ENCODE peak calls at places on chromosomes 4 and X, in four cellular contexts. L is H1, Z is HepG2, E is GM12878. Q is an unnamed sample.

GRCh38 chr4:60133414-60133813 is 1066.7 kb upstream of the ADGRL3 start:
- DNase-seq in L (no peak), E (no peak), Z (no peak), Q (no peak)

GRCh38 chr4:101831816-101832215 is 41.3 kb downstream of the BANK1 start:
- DNase-seq in L (no peak), Z (no peak), E (no peak), Q (no peak)

GRCh38 chr4:179605196-179605595 is 2163.0 kb upstream of the AGA start:
- DNase-seq in Z (no peak), E (no peak), L (no peak), Q (no peak)

GRCh38 chrX:132277953-132278614 is 58.8 kb upstream of the RAP2C start:
- DNase-seq in L (no peak), Z (no peak), E (no peak), Q (no peak)

GRCh38 chr4:139175647-139176298 is 1.2 kb downstream of the ELF2 start:
- DNase-seq in E (no peak), Z (no peak), L (no peak), Q (no peak)

GRCh38 chr4:151624606-151625565 is 135.9 kb downstream of the GATB start:
- DNase-seq in L (no peak), E (no peak), Z (no peak), Q (no peak)

GRCh38 chrX:23334871-23335599 is 386 bp downstream of the PTCHD1 start:
- DNase-seq in E (no peak), Z (no peak), L (peak), Q (no peak)

GRCh38 chr4:85430697-85431096 is 44.3 kb upstream of the ARHGAP24 start:
- DNase-seq in L (no peak), Z (peak), E (no peak), Q (no peak)

GRCh38 chrX:50941638-50942037 is 31.1 kb downstream of the BMP15 start:
- DNase-seq in Z (no peak), E (no peak), L (peak), Q (no peak)
- TF ChIP-seq RAD21 in Z (no peak), E (peak), L (peak), Q (no peak)

GRCh38 chrX:3244955-3245354 is 101.5 kb downstream of the MXRA5 start:
- DNase-seq in L (no peak), E (no peak), Z (no peak), Q (no peak)
- TF ChIP-seq BRCA1 in L (no peak), E (no peak), Z (no peak), Q (no peak)

DNA sequence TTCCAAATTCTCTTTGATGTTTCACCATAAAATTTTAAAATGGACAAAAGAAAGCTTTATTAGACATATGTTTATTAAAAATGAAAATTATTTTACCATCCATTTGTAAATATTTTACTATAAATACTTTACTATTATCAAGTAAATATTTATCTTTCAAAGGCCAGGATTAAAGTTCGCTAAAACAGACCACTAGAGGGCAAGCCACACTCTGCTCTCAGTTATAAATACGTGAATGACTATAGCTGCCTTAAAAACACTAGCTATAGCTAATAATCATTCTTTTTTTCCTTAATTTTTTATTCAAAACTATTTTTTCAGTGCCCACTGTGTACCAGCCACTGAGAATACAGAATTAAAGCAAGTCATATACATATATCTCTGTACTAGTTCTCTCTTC is 38.6 kb downstream of the UNC5C start:
- DNase-seq in L (no peak), E (no peak), Z (peak), Q (peak)
- TF ChIP-seq TAF1 in L (no peak), E (no peak), Z (no peak), Q (no peak)

DNA sequence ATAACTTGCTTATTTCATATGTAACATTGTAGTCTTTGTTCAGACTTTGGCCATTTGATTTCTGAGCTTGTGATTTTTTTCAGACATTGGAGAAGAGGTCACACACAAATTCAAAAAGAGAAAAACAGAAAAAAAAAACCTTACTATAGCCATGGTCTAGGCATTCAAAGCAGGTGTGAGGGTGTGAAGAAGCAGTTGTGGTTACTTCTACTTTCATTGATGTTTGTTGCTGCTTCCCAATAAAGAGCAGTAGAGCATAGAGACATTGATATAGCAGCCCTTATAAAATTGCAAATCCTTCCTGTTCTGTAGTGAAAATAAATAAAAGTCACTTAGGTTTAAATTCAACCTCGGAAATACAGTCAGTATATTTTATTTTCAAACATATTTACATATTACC is 671.6 kb downstream of the GRXCR1 start:
- DNase-seq in Z (no peak), L (no peak), E (no peak), Q (no peak)
- TF ChIP-seq RAD21 in Z (no peak), L (no peak), E (no peak), Q (no peak)

GRCh38 chr4:78704317-78704716 is 71.8 kb upstream of the BMP2K start:
- DNase-seq in E (no peak), L (no peak), Z (no peak), Q (no peak)
- TF ChIP-seq BRCA1 in E (no peak), L (no peak), Z (no peak), Q (no peak)

DNA sequence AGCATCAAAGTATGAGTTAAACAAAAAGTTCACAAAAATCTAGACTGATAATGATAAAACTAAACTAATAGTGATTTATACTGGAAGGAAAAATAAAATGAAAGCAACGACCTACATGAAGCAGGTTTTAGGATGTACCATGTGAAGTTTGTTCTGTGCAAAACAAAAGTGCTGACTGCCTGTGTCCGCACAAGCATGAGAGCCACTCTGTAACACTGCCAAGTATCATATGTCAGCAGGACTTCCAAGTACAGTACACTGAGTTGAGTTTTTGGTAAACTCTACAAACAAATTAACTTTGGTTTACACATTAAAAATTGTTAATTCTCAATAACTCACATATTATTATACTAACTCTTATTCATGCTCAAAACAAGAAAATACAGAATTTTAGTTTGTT is 459.0 kb downstream of the PDGFC start:
- DNase-seq in E (no peak), L (no peak), Z (no peak), Q (no peak)
- TF ChIP-seq TAF1 in E (no peak), L (no peak), Z (no peak), Q (no peak)

DNA sequence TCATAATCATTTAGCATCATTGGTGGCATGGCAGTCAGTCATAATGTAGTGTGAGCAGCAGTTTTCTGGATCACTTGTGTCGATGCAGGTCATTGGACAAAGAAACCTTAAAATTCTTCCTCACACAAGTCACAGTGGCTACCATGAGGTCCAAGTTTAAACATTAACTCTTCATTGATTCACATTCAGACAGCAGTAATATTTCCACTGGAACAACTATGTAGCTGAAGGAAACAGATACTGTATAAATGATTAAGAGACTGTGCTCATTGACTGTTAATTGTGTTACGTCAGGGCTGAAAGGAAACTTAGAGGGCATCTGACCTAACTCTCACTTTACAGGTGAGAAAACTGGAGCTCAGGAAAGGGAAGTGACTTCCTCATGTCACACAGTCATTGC is 261.8 kb downstream of the KLHL13 start:
- DNase-seq in E (no peak), Z (no peak), L (no peak), Q (no peak)
- TF ChIP-seq RAD21 in E (no peak), Z (no peak), L (no peak), Q (no peak)

DNA sequence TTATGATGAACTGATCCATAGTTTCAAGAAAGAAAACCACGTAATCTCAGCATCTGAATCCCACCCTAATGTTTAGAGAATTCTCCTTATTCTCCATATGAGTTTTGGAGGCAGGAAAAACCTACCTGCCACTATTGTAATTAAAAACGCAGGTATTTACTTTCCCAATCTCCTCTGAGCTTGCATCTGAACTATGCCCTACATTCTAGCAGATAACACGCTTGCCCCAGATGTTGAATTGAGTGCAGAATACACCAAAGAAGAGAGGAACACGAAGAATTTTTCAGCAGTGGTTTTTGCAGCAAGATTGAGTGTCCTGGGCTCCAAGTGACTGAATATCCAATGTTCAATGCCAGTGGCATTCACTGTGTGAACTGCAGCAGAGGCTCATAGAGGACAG is 182.4 kb downstream of the COX18 start:
- DNase-seq in Z (no peak), E (no peak), L (no peak), Q (no peak)
- TF ChIP-seq BRCA1 in Z (no peak), E (no peak), L (no peak), Q (no peak)

GRCh38 chr4:16384496-16384895 is 158.2 kb upstream of the TAPT1 start:
- DNase-seq in L (no peak), Z (no peak), E (no peak), Q (no peak)

GRCh38 chr4:16377887-16378286 is 151.6 kb upstream of the TAPT1 start:
- DNase-seq in Z (no peak), E (no peak), L (no peak), Q (no peak)

GRCh38 chr4:16387448-16387847 is 161.2 kb upstream of the TAPT1 start:
- DNase-seq in L (no peak), Z (no peak), E (no peak), Q (no peak)

DNA sequence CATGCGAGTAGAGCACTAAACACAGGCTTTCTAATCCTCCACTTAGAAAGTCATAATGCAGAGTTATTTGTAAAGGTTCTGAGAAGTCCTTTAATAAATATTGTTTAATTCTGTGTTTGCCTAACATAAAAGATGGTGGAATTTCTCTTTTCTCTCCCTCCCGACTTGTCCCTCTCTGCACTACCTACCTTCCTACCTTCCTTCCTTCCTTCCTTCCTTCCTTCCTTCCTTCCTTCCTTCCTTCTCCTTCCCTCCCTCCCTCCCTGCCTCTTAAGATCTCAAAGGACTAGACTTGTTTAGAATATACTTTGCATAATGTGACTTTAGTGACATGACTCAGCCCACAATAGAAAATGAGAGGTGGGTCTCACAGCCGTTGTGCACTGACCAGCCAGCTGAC is 156.3 kb upstream of the TAPT1 start:
- DNase-seq in Z (no peak), L (no peak), E (no peak), Q (no peak)
- TF ChIP-seq TAF1 in Z (no peak), L (no peak), E (no peak), Q (no peak)

GRCh38 chr4:181643466-181643865 is 599.7 kb upstream of the TENM3 start:
- DNase-seq in E (no peak), Z (no peak), L (no peak), Q (no peak)
- TF ChIP-seq RAD21 in E (no peak), Z (no peak), L (no peak), Q (no peak)